ENCODE peak calls at places on chromosomes 6 and 20, in four cellular contexts. M is OCI-LY7, U is AG04450, D is left ventricle myocardium inferior. R is an unnamed sample.

GRCh38 chr20:60359010-60359409 is 400.8 kb downstream of the CDH26 start:
- DNase-seq in M (no peak), U (no peak), D (no peak), R (no peak)

GRCh38 chr20:46169245-46170171 is 51.4 kb downstream of the CD40 start:
- DNase-seq in M (no peak), U (no peak), D (no peak), R (no peak)

GRCh38 chr20:63946986-63947637 is 9.1 kb downstream of the UCKL1 start:
- DNase-seq in M (no peak), U (no peak), D (peak; percentile 62), R (no peak)

GRCh38 chr6:135759831-135760230 is 91.7 kb upstream of the PDE7B start:
- DNase-seq in M (peak; percentile 6), U (no peak), D (no peak), R (peak; percentile 21)

GRCh38 chr6:139129284-139129683 is 5.6 kb upstream of the HECA start:
- DNase-seq in M (no peak), U (no peak), D (no peak), R (no peak)

GRCh38 chr6:150252714-150253444 is 110.0 kb downstream of the PPP1R14C start:
- DNase-seq in M (no peak), U (no peak), D (no peak), R (no peak)

GRCh38 chr6:50128420-50129005 is 78.8 kb upstream of the DEFB112 start:
- DNase-seq in M (peak; percentile 27), U (no peak), D (no peak), R (no peak)

GRCh38 chr20:58683132-58683531 is 9.5 kb upstream of the NPEPL1 start:
- DNase-seq in M (no peak), U (no peak), D (no peak), R (no peak)

GRCh38 chr6:73614802-73615201 is 39.0 kb downstream of the SLC17A5 start:
- DNase-seq in M (no peak), U (no peak), D (no peak), R (peak; percentile 8)
- TF ChIP-seq CTCF in M (no peak), U (no peak), D (no peak), R (peak; percentile 13)

GRCh38 chr20:31237763-31238162 is 19.7 kb upstream of the DEFB115 start:
- DNase-seq in M (no peak), U (no peak), D (no peak), R (no peak)
- H3K9me3 ChIP-seq in M (peaks cover 83% of the 10 kb centered on the region), U (peaks cover 83% of the 10 kb centered on the region), D (peaks cover 100% of the 10 kb centered on the region), R (peaks cover 66% of the 10 kb centered on the region)

GRCh38 chr20:49393803-49394202 is 88.7 kb downstream of the KCNB1 start:
- DNase-seq in M (no peak), U (no peak), D (no peak), R (no peak)
- TF ChIP-seq CTCF in M (no peak), U (no peak), D (no peak), R (no peak)

GRCh38 chr6:100144991-100145390 is 151.0 kb upstream of the MCHR2 start:
- DNase-seq in M (no peak), U (no peak), D (no peak), R (no peak)
- H3K9me3 ChIP-seq in M (no peaks in the 10 kb centered on the region), U (no peaks in the 10 kb centered on the region), D (no peaks in the 10 kb centered on the region), R (no peaks in the 10 kb centered on the region)